ENCODE peak calls at places on chromosomes 12 and 14, in seven cellular contexts. One of them, this sample, is unnamed.

GRCh38 chr12:14810953-14811483 is 3.0 kb downstream of the SMCO3 start:
- DNase-seq in psoas muscle: no peak
- DNase-seq in foreskin fibroblast: no peak
- DNase-seq in endodermal cell: peak
- DNase-seq in Caco-2: peak
- DNase-seq in dorsolateral prefrontal cortex: no peak
- DNase-seq in IMR-90: peak
- DNase-seq in this sample: peak

GRCh38 chr14:81673930-81674329 is 140.3 kb upstream of the SEL1L start:
- DNase-seq in psoas muscle: no peak
- DNase-seq in endodermal cell: no peak
- DNase-seq in dorsolateral prefrontal cortex: no peak
- DNase-seq in IMR-90: no peak
- DNase-seq in foreskin fibroblast: no peak
- DNase-seq in Caco-2: no peak
- DNase-seq in this sample: no peak

GRCh38 chr12:96986883-96987523 is 79.9 kb downstream of the NEDD1 start:
- DNase-seq in psoas muscle: no peak
- DNase-seq in endodermal cell: peak
- DNase-seq in IMR-90: peak
- DNase-seq in foreskin fibroblast: peak
- DNase-seq in dorsolateral prefrontal cortex: no peak
- DNase-seq in Caco-2: no peak
- DNase-seq in this sample: peak

GRCh38 chr14:96140964-96141363 is 63.7 kb upstream of the BDKRB2 start:
- DNase-seq in Caco-2: no peak
- DNase-seq in IMR-90: no peak
- DNase-seq in foreskin fibroblast: no peak
- DNase-seq in psoas muscle: no peak
- DNase-seq in endodermal cell: no peak
- DNase-seq in dorsolateral prefrontal cortex: no peak
- DNase-seq in this sample: no peak

GRCh38 chr14:104421892-104422291 is 157.7 kb upstream of the C14orf180 start:
- DNase-seq in dorsolateral prefrontal cortex: no peak
- DNase-seq in IMR-90: no peak
- DNase-seq in Caco-2: no peak
- DNase-seq in psoas muscle: peak
- DNase-seq in endodermal cell: peak
- DNase-seq in foreskin fibroblast: no peak
- DNase-seq in this sample: no peak

GRCh38 chr12:1542599-1542998 is 51.8 kb downstream of the FBXL14 start:
- DNase-seq in Caco-2: no peak
- DNase-seq in psoas muscle: no peak
- DNase-seq in foreskin fibroblast: no peak
- DNase-seq in endodermal cell: no peak
- DNase-seq in IMR-90: no peak
- DNase-seq in dorsolateral prefrontal cortex: no peak
- DNase-seq in this sample: no peak

GRCh38 chr14:60184597-60185555 is 19.7 kb upstream of the DHRS7 start:
- DNase-seq in dorsolateral prefrontal cortex: no peak
- DNase-seq in IMR-90: no peak
- DNase-seq in foreskin fibroblast: peak
- DNase-seq in Caco-2: no peak
- DNase-seq in endodermal cell: no peak
- DNase-seq in psoas muscle: no peak
- DNase-seq in this sample: no peak

GRCh38 chr12:67067453-67068203 is 201.5 kb upstream of the CAND1 start:
- DNase-seq in dorsolateral prefrontal cortex: no peak
- DNase-seq in Caco-2: no peak
- DNase-seq in foreskin fibroblast: no peak
- DNase-seq in endodermal cell: peak
- DNase-seq in psoas muscle: no peak
- DNase-seq in IMR-90: no peak
- DNase-seq in this sample: no peak

GRCh38 chr12:46124132-46124847 is 133.9 kb upstream of the SCAF11 start:
- DNase-seq in endodermal cell: no peak
- DNase-seq in foreskin fibroblast: no peak
- DNase-seq in Caco-2: no peak
- DNase-seq in dorsolateral prefrontal cortex: no peak
- DNase-seq in psoas muscle: no peak
- DNase-seq in IMR-90: peak
- DNase-seq in this sample: no peak

GRCh38 chr14:74599946-74600345 is 12.1 kb downstream of the LTBP2 start:
- DNase-seq in psoas muscle: peak
- DNase-seq in Caco-2: no peak
- DNase-seq in foreskin fibroblast: no peak
- DNase-seq in endodermal cell: no peak
- DNase-seq in IMR-90: no peak
- DNase-seq in dorsolateral prefrontal cortex: no peak
- DNase-seq in this sample: no peak

GRCh38 chr12:129788506-129788905 is 115.3 kb downstream of the TMEM132D start:
- DNase-seq in foreskin fibroblast: no peak
- DNase-seq in IMR-90: no peak
- DNase-seq in endodermal cell: peak
- DNase-seq in psoas muscle: no peak
- DNase-seq in dorsolateral prefrontal cortex: no peak
- DNase-seq in Caco-2: no peak
- DNase-seq in this sample: no peak

GRCh38 chr14:57189070-57189469 is 79.6 kb downstream of the EXOC5 start:
- DNase-seq in dorsolateral prefrontal cortex: no peak
- DNase-seq in endodermal cell: no peak
- DNase-seq in Caco-2: no peak
- DNase-seq in IMR-90: peak
- DNase-seq in foreskin fibroblast: no peak
- DNase-seq in psoas muscle: no peak
- DNase-seq in this sample: peak

GRCh38 chr14:35821546-35822411 is 4.4 kb upstream of the BRMS1L start:
- DNase-seq in dorsolateral prefrontal cortex: no peak
- DNase-seq in endodermal cell: no peak
- DNase-seq in IMR-90: peak
- DNase-seq in psoas muscle: no peak
- DNase-seq in Caco-2: no peak
- DNase-seq in foreskin fibroblast: no peak
- DNase-seq in this sample: peak

GRCh38 chr14:31229638-31230229 is 22.1 kb upstream of the HECTD1 start:
- DNase-seq in foreskin fibroblast: peak
- DNase-seq in endodermal cell: peak
- DNase-seq in IMR-90: peak
- DNase-seq in dorsolateral prefrontal cortex: no peak
- DNase-seq in psoas muscle: peak
- DNase-seq in Caco-2: peak
- DNase-seq in this sample: peak

GRCh38 chr14:26765768-26766550 is 168.1 kb upstream of the NOVA1 start:
- DNase-seq in Caco-2: no peak
- DNase-seq in psoas muscle: peak
- DNase-seq in endodermal cell: no peak
- DNase-seq in dorsolateral prefrontal cortex: no peak
- DNase-seq in IMR-90: peak
- DNase-seq in foreskin fibroblast: peak
- DNase-seq in this sample: no peak

GRCh38 chr12:45543887-45544286 is 185.6 kb upstream of the ARID2 start:
- DNase-seq in foreskin fibroblast: peak
- DNase-seq in endodermal cell: peak
- DNase-seq in Caco-2: peak
- DNase-seq in psoas muscle: no peak
- DNase-seq in IMR-90: peak
- DNase-seq in dorsolateral prefrontal cortex: no peak
- DNase-seq in this sample: peak

GRCh38 chr12:25423355-25423754 is 129.7 kb downstream of the LMNTD1 start:
- DNase-seq in IMR-90: no peak
- DNase-seq in endodermal cell: no peak
- DNase-seq in dorsolateral prefrontal cortex: no peak
- DNase-seq in foreskin fibroblast: no peak
- DNase-seq in Caco-2: peak
- DNase-seq in psoas muscle: no peak
- DNase-seq in this sample: no peak

GRCh38 chr14:72000907-72001306 is 68.7 kb downstream of the RGS6 start:
- DNase-seq in IMR-90: no peak
- DNase-seq in psoas muscle: peak
- DNase-seq in dorsolateral prefrontal cortex: peak
- DNase-seq in foreskin fibroblast: no peak
- DNase-seq in Caco-2: no peak
- DNase-seq in endodermal cell: no peak
- DNase-seq in this sample: no peak

GRCh38 chr14:101080922-101081593 is 177.5 kb upstream of the RTL1 start:
- DNase-seq in IMR-90: no peak
- DNase-seq in Caco-2: no peak
- DNase-seq in endodermal cell: no peak
- DNase-seq in dorsolateral prefrontal cortex: no peak
- DNase-seq in psoas muscle: no peak
- DNase-seq in foreskin fibroblast: no peak
- DNase-seq in this sample: no peak

GRCh38 chr12:75611041-75611440 is 99.6 kb upstream of the KRR1 start:
- DNase-seq in endodermal cell: peak
- DNase-seq in foreskin fibroblast: no peak
- DNase-seq in psoas muscle: no peak
- DNase-seq in IMR-90: no peak
- DNase-seq in Caco-2: peak
- DNase-seq in dorsolateral prefrontal cortex: no peak
- DNase-seq in this sample: no peak

DNA sequence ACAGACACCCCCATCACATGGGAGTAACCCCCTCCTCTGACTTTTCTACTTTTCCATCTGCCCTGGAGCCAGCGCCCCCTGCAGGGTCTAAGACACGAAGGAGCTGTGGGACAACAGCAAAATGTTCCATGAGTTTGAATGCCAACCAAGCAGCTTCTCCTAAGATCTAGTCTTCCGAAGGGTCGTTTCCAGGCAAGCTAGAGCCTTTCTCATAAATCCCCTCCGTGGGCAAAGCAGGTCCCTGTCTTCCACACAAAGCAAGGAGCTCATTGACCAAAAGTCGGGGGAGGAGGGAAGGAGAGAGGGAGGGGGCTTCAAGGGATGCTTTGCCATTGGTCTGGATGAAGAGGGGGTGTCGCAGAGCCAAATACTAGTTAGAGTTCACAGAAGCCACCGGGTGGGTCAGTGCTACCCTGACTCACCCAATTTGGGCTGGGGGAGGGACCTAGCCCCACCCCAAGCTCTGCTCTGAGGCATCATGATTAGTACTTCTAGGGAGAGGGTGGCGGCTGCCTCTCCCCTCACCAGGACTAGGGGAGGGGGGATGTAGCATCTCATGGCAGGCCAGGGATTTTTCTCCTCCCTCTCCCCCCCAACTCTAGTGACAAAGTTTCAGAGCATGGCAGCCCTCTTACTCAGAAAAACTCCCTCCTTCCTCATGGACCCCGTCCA is 1.6 kb downstream of the MSI1 start:
- DNase-seq in foreskin fibroblast: no peak
- DNase-seq in endodermal cell: peak
- DNase-seq in Caco-2: no peak
- DNase-seq in dorsolateral prefrontal cortex: no peak
- DNase-seq in IMR-90: no peak
- DNase-seq in psoas muscle: no peak
- DNase-seq in this sample: no peak
- TF ChIP-seq CTCF in foreskin fibroblast: peak
- TF ChIP-seq CTCF in endodermal cell: peak
- TF ChIP-seq CTCF in Caco-2: peak
- TF ChIP-seq CTCF in dorsolateral prefrontal cortex: peak
- TF ChIP-seq CTCF in IMR-90: peak
- TF ChIP-seq CTCF in psoas muscle: no peak
- TF ChIP-seq CTCF in this sample: peak

GRCh38 chr12:26465419-26466097 is 270.2 kb downstream of the SSPN start:
- DNase-seq in foreskin fibroblast: no peak
- DNase-seq in psoas muscle: no peak
- DNase-seq in endodermal cell: peak
- DNase-seq in dorsolateral prefrontal cortex: no peak
- DNase-seq in Caco-2: no peak
- DNase-seq in IMR-90: no peak
- DNase-seq in this sample: no peak
- TF ChIP-seq CTCF in foreskin fibroblast: no peak
- TF ChIP-seq CTCF in psoas muscle: no peak
- TF ChIP-seq CTCF in endodermal cell: peak
- TF ChIP-seq CTCF in dorsolateral prefrontal cortex: peak
- TF ChIP-seq CTCF in Caco-2: peak
- TF ChIP-seq CTCF in IMR-90: no peak
- TF ChIP-seq CTCF in this sample: peak

DNA sequence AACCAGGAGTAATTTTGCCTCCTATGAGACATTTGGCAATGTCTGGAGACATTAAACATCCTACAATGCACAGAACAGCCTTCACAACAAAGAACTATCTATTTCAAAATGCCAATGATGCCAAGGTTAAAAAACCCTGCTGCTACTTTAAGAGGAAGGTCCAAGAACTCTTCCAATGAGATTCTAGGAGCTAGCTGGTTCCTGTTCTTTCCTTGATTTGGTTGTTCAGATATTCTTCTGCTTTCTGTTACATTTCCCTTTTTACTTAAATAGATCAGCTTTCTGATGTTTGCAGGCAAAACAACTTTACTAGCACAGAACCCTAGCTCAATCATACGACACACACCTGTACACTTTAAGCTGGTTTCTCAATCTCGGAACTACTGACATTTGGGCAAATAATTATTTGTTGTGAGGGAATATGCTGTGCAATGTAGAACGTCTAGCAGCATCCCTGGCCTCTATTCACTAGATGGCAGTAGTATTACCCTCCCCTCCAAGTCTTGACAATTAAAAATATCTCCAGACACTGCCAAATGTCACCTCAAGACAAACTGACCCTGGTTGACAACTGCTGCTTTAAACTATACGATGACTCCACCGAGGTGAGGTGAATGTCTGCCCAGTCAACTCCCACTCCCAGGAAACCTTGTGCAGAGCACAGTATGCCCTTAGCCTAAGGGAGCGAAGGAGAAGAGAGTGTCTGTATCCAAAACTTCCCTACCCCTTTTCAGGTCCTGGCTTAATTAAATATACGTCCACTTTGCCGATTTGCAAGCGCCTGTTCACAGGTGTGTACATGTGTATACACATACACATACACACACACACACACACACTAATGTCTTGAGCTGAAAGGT is 4.4 kb downstream of the BLTP3B start:
- DNase-seq in IMR-90: peak
- DNase-seq in psoas muscle: no peak
- DNase-seq in Caco-2: no peak
- DNase-seq in dorsolateral prefrontal cortex: no peak
- DNase-seq in endodermal cell: no peak
- DNase-seq in foreskin fibroblast: peak
- DNase-seq in this sample: no peak
- TF ChIP-seq CTCF in IMR-90: peak
- TF ChIP-seq CTCF in psoas muscle: peak
- TF ChIP-seq CTCF in Caco-2: peak
- TF ChIP-seq CTCF in dorsolateral prefrontal cortex: peak
- TF ChIP-seq CTCF in endodermal cell: peak
- TF ChIP-seq CTCF in foreskin fibroblast: no peak
- TF ChIP-seq CTCF in this sample: peak

DNA sequence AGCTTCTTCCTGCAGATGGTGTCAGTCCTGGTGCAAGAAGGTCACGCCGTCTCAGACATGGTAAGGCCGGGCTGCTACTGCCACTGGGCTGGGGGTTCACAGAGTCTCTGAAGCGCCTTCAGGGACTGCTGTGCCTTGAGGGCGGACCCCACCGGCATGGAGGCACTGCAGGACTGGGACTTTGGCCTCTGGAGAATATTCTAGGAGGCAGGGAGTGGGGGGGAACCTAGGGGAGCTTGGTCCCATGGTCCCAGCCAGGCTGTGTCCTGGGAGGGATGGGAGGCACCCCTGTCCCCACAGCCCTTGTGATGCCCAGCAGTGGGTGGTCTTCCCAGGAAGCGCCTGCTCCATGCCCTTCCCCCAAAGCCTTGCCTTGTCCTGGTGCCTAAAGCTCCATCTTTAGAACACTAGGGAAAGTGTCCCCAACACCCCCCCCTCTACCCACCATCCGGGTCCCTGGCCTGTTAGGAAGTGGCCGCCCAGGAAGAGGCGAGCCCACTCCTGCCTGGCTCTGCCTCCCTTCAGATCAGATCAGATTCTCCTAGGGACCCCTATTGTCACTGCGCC is 1.5 kb downstream of the AMN start:
- DNase-seq in dorsolateral prefrontal cortex: no peak
- DNase-seq in IMR-90: no peak
- DNase-seq in endodermal cell: no peak
- DNase-seq in Caco-2: no peak
- DNase-seq in foreskin fibroblast: no peak
- DNase-seq in psoas muscle: no peak
- DNase-seq in this sample: no peak
- TF ChIP-seq CTCF in dorsolateral prefrontal cortex: no peak
- TF ChIP-seq CTCF in IMR-90: no peak
- TF ChIP-seq CTCF in endodermal cell: no peak
- TF ChIP-seq CTCF in Caco-2: no peak
- TF ChIP-seq CTCF in foreskin fibroblast: no peak
- TF ChIP-seq CTCF in psoas muscle: no peak
- TF ChIP-seq CTCF in this sample: no peak